ENCODE peak calls at places on chromosomes 1 and 21, in ten cellular contexts. One of them, this sample, is unnamed.

GRCh38 chr1:5994713-5995621 is 2.7 kb upstream of the NPHP4 start:
- DNase-seq in breast epithelium: no peak
- DNase-seq in CD8-positive, alpha-beta T cell: peak; percentile 84
- DNase-seq in upper lobe of right lung: peak; percentile 51
- DNase-seq in A549: no peak
- DNase-seq in PC-3: no peak
- DNase-seq in esophagus muscularis mucosa: no peak
- DNase-seq in K562: no peak
- DNase-seq in mesenchymal stem cell: no peak
- DNase-seq in neural progenitor cell: no peak
- DNase-seq in this sample: no peak

GRCh38 chr1:218886472-218886871 is 287.2 kb upstream of the LYPLAL1 start:
- DNase-seq in mesenchymal stem cell: no peak
- DNase-seq in esophagus muscularis mucosa: no peak
- DNase-seq in upper lobe of right lung: no peak
- DNase-seq in neural progenitor cell: no peak
- DNase-seq in PC-3: peak; percentile 84
- DNase-seq in A549: no peak
- DNase-seq in K562: no peak
- DNase-seq in breast epithelium: no peak
- DNase-seq in CD8-positive, alpha-beta T cell: no peak
- DNase-seq in this sample: peak; percentile 28

GRCh38 chr21:27152996-27153395 is 186.1 kb upstream of the ADAMTS5 start:
- DNase-seq in mesenchymal stem cell: no peak
- DNase-seq in A549: no peak
- DNase-seq in CD8-positive, alpha-beta T cell: no peak
- DNase-seq in esophagus muscularis mucosa: no peak
- DNase-seq in upper lobe of right lung: no peak
- DNase-seq in PC-3: no peak
- DNase-seq in K562: no peak
- DNase-seq in neural progenitor cell: no peak
- DNase-seq in breast epithelium: no peak
- DNase-seq in this sample: no peak

GRCh38 chr1:63775418-63776127 is 1.8 kb downstream of the ROR1 start:
- DNase-seq in A549: no peak
- DNase-seq in neural progenitor cell: no peak
- DNase-seq in esophagus muscularis mucosa: no peak
- DNase-seq in breast epithelium: no peak
- DNase-seq in upper lobe of right lung: no peak
- DNase-seq in mesenchymal stem cell: no peak
- DNase-seq in K562: no peak
- DNase-seq in PC-3: peak; percentile 44
- DNase-seq in CD8-positive, alpha-beta T cell: no peak
- DNase-seq in this sample: no peak

GRCh38 chr1:89632213-89633102 is 462 bp upstream of the LRRC8C start:
- DNase-seq in CD8-positive, alpha-beta T cell: peak; percentile 96
- DNase-seq in PC-3: peak; percentile 74
- DNase-seq in A549: peak; percentile 69
- DNase-seq in upper lobe of right lung: peak; percentile 93
- DNase-seq in esophagus muscularis mucosa: no peak
- DNase-seq in mesenchymal stem cell: peak; percentile 80
- DNase-seq in neural progenitor cell: peak; percentile 89
- DNase-seq in K562: peak; percentile 87
- DNase-seq in breast epithelium: peak; percentile 61
- DNase-seq in this sample: peak; percentile 88

GRCh38 chr1:45608475-45609156 is 15.2 kb downstream of the CCDC17 start:
- DNase-seq in upper lobe of right lung: no peak
- DNase-seq in A549: no peak
- DNase-seq in breast epithelium: no peak
- DNase-seq in PC-3: no peak
- DNase-seq in esophagus muscularis mucosa: no peak
- DNase-seq in CD8-positive, alpha-beta T cell: no peak
- DNase-seq in neural progenitor cell: no peak
- DNase-seq in mesenchymal stem cell: no peak
- DNase-seq in K562: no peak
- DNase-seq in this sample: no peak

GRCh38 chr1:28370220-28371010 is 875 bp downstream of the PHACTR4 start:
- DNase-seq in K562: peak; percentile 42
- DNase-seq in breast epithelium: no peak
- DNase-seq in CD8-positive, alpha-beta T cell: no peak
- DNase-seq in A549: peak; percentile 47
- DNase-seq in neural progenitor cell: peak; percentile 65
- DNase-seq in mesenchymal stem cell: peak; percentile 67
- DNase-seq in upper lobe of right lung: no peak
- DNase-seq in esophagus muscularis mucosa: no peak
- DNase-seq in PC-3: peak; percentile 55
- DNase-seq in this sample: peak; percentile 16

GRCh38 chr1:221694109-221694508 is 47.8 kb downstream of the DUSP10 start:
- DNase-seq in CD8-positive, alpha-beta T cell: no peak
- DNase-seq in breast epithelium: no peak
- DNase-seq in A549: no peak
- DNase-seq in PC-3: no peak
- DNase-seq in esophagus muscularis mucosa: no peak
- DNase-seq in mesenchymal stem cell: no peak
- DNase-seq in neural progenitor cell: no peak
- DNase-seq in upper lobe of right lung: no peak
- DNase-seq in K562: no peak
- DNase-seq in this sample: no peak

GRCh38 chr1:41103761-41104160 is 82.2 kb upstream of the SLFNL1 start:
- DNase-seq in mesenchymal stem cell: no peak
- DNase-seq in A549: no peak
- DNase-seq in CD8-positive, alpha-beta T cell: no peak
- DNase-seq in breast epithelium: no peak
- DNase-seq in PC-3: no peak
- DNase-seq in upper lobe of right lung: no peak
- DNase-seq in neural progenitor cell: no peak
- DNase-seq in K562: no peak
- DNase-seq in esophagus muscularis mucosa: no peak
- DNase-seq in this sample: no peak

GRCh38 chr1:16073490-16074104 is at the start of gene FAM131C:
- DNase-seq in mesenchymal stem cell: no peak
- DNase-seq in neural progenitor cell: peak; percentile 82
- DNase-seq in K562: peak; percentile 80
- DNase-seq in A549: peak; percentile 46
- DNase-seq in CD8-positive, alpha-beta T cell: peak; percentile 59
- DNase-seq in upper lobe of right lung: no peak
- DNase-seq in PC-3: peak; percentile 54
- DNase-seq in esophagus muscularis mucosa: no peak
- DNase-seq in breast epithelium: no peak
- DNase-seq in this sample: no peak

GRCh38 chr1:33338495-33339211 is 17.8 kb upstream of the A3GALT2 start:
- DNase-seq in mesenchymal stem cell: peak; percentile 97
- DNase-seq in esophagus muscularis mucosa: no peak
- DNase-seq in neural progenitor cell: peak; percentile 94
- DNase-seq in K562: no peak
- DNase-seq in upper lobe of right lung: no peak
- DNase-seq in breast epithelium: no peak
- DNase-seq in CD8-positive, alpha-beta T cell: no peak
- DNase-seq in A549: no peak
- DNase-seq in PC-3: no peak
- DNase-seq in this sample: peak; percentile 72

GRCh38 chr1:33342041-33342723 is 21.3 kb upstream of the A3GALT2 start:
- DNase-seq in CD8-positive, alpha-beta T cell: no peak
- DNase-seq in PC-3: peak; percentile 96
- DNase-seq in K562: no peak
- DNase-seq in neural progenitor cell: peak; percentile 90
- DNase-seq in esophagus muscularis mucosa: peak; percentile 95
- DNase-seq in mesenchymal stem cell: peak; percentile 98
- DNase-seq in breast epithelium: peak; percentile 79
- DNase-seq in A549: peak; percentile 89
- DNase-seq in upper lobe of right lung: no peak
- DNase-seq in this sample: peak; percentile 58

GRCh38 chr1:33339413-33339812 is 18.5 kb upstream of the A3GALT2 start:
- DNase-seq in K562: no peak
- DNase-seq in A549: no peak
- DNase-seq in neural progenitor cell: peak; percentile 59
- DNase-seq in breast epithelium: no peak
- DNase-seq in mesenchymal stem cell: no peak
- DNase-seq in CD8-positive, alpha-beta T cell: no peak
- DNase-seq in PC-3: no peak
- DNase-seq in esophagus muscularis mucosa: no peak
- DNase-seq in upper lobe of right lung: no peak
- DNase-seq in this sample: no peak

GRCh38 chr1:33343539-33343938 is 22.6 kb upstream of the A3GALT2 start:
- DNase-seq in mesenchymal stem cell: peak; percentile 60
- DNase-seq in CD8-positive, alpha-beta T cell: no peak
- DNase-seq in A549: no peak
- DNase-seq in neural progenitor cell: no peak
- DNase-seq in upper lobe of right lung: no peak
- DNase-seq in K562: no peak
- DNase-seq in esophagus muscularis mucosa: no peak
- DNase-seq in breast epithelium: no peak
- DNase-seq in PC-3: no peak
- DNase-seq in this sample: no peak

DNA sequence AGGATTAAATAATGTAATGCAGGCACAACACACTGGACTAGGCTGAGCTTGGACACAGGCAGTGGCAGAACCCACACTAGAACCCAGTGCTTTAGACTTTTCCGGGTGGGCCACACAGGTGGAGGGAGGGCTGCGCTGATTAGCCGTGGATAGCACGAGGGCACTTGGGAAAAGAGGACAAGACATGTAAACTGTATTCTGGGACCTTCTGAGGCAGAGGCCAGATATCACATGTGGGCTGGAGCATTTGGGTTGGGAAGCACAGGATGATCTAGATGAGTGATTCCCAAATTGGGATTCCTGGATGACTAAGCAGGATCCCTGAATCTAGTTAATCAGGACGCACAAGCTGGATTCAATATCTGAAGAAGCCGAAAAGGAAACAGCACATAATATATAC is 20.3 kb upstream of the A3GALT2 start:
- DNase-seq in breast epithelium: no peak
- DNase-seq in K562: no peak
- DNase-seq in neural progenitor cell: no peak
- DNase-seq in PC-3: peak; percentile 33
- DNase-seq in upper lobe of right lung: no peak
- DNase-seq in mesenchymal stem cell: no peak
- DNase-seq in esophagus muscularis mucosa: no peak
- DNase-seq in A549: no peak
- DNase-seq in CD8-positive, alpha-beta T cell: no peak
- DNase-seq in this sample: no peak
- H3K4me3 ChIP-seq in breast epithelium: peak overlapping the region; percentile 26
- H3K4me3 ChIP-seq in K562: no peak overlapping the region
- H3K4me3 ChIP-seq in neural progenitor cell: no peak overlapping the region
- H3K4me3 ChIP-seq in PC-3: peak overlapping the region; percentile 36
- H3K4me3 ChIP-seq in upper lobe of right lung: no peak overlapping the region
- H3K4me3 ChIP-seq in mesenchymal stem cell: no peak overlapping the region
- H3K4me3 ChIP-seq in esophagus muscularis mucosa: peak overlapping the region; percentile 47
- H3K4me3 ChIP-seq in A549: no peak overlapping the region
- H3K4me3 ChIP-seq in CD8-positive, alpha-beta T cell: no peak overlapping the region
- H3K4me3 ChIP-seq in this sample: no peak overlapping the region

DNA sequence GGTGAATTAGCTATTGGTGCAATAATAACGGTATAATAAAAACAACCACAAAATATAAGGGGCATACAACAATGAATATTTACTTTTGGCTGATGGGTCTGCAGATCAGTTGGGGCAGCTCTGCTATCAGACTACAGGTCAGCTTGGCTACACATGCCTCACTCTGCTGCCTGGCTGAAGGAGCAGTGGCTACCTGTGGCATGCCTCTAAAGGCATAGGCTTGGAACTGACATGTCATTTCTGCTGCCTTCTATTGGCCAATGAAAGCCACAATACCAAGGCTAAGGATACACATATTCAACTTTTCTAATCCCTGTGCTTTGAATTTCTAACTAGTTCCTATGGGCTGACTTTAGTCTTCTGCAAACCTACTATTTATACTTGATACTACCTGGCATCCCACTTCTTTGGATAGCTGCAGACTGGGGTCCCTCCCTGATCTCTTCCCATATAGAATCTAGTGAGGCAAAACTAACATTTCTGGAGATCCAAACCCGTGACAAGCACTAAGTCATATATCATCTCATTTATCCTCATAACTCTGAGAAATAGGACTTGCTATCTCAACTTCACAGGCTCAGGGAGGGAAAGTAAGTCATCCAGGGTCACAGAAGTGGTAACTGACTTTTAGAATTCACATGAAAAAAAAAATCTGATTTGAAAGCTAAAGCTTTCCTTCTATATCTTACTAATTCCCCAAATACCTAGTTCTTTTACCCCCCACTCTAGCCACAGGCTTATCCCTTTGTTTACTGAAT is 19.2 kb upstream of the SYDE2 start:
- DNase-seq in CD8-positive, alpha-beta T cell: no peak
- DNase-seq in upper lobe of right lung: no peak
- DNase-seq in A549: no peak
- DNase-seq in PC-3: no peak
- DNase-seq in breast epithelium: no peak
- DNase-seq in neural progenitor cell: no peak
- DNase-seq in esophagus muscularis mucosa: no peak
- DNase-seq in K562: peak; percentile 47
- DNase-seq in mesenchymal stem cell: no peak
- DNase-seq in this sample: no peak
- H3K27ac ChIP-seq in CD8-positive, alpha-beta T cell: no peak overlapping the region
- H3K27ac ChIP-seq in upper lobe of right lung: no peak overlapping the region
- H3K27ac ChIP-seq in A549: no peak overlapping the region
- H3K27ac ChIP-seq in PC-3: no peak overlapping the region
- H3K27ac ChIP-seq in breast epithelium: no peak overlapping the region
- H3K27ac ChIP-seq in neural progenitor cell: no peak overlapping the region
- H3K27ac ChIP-seq in esophagus muscularis mucosa: peak overlapping the region; percentile 78
- H3K27ac ChIP-seq in K562: no peak overlapping the region
- H3K27ac ChIP-seq in mesenchymal stem cell: no peak overlapping the region
- H3K27ac ChIP-seq in this sample: no peak overlapping the region

DNA sequence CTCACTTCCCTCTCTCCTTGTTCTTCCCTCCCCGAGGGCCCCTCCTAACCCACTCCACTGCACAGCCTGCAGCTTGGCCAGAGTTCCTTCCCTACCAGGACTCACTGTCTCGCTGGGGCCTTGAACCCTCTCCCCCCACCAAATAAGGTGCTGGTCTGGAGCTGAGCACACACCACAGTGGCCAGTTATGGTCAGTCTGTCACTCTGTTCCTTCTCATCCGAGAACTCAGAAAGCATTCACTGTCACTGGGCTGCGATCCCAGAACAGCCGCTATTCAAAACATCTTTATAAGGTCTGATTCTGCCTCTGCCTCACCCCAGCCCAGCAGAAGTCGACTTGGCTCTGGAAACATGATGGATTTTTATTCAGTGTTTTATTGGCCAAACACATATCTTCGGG is 19.8 kb upstream of the LBR start:
- DNase-seq in esophagus muscularis mucosa: no peak
- DNase-seq in breast epithelium: no peak
- DNase-seq in CD8-positive, alpha-beta T cell: peak; percentile 25
- DNase-seq in A549: no peak
- DNase-seq in mesenchymal stem cell: no peak
- DNase-seq in upper lobe of right lung: peak; percentile 36
- DNase-seq in PC-3: no peak
- DNase-seq in K562: no peak
- DNase-seq in neural progenitor cell: no peak
- DNase-seq in this sample: no peak
- H3K4me1 ChIP-seq in esophagus muscularis mucosa: peaks cover 88% of the 10 kb centered on the region
- H3K4me1 ChIP-seq in breast epithelium: peaks cover 8% of the 10 kb centered on the region
- H3K4me1 ChIP-seq in CD8-positive, alpha-beta T cell: peaks cover 35% of the 10 kb centered on the region
- H3K4me1 ChIP-seq in A549: peaks cover 31% of the 10 kb centered on the region
- H3K4me1 ChIP-seq in mesenchymal stem cell: peaks cover 38% of the 10 kb centered on the region
- H3K4me1 ChIP-seq in upper lobe of right lung: peaks cover 43% of the 10 kb centered on the region
- H3K4me1 ChIP-seq in PC-3: peaks cover 52% of the 10 kb centered on the region
- H3K4me1 ChIP-seq in K562: peaks cover 28% of the 10 kb centered on the region
- H3K4me1 ChIP-seq in neural progenitor cell: peaks cover 9% of the 10 kb centered on the region
- H3K4me1 ChIP-seq in this sample: no peaks in the 10 kb centered on the region

DNA sequence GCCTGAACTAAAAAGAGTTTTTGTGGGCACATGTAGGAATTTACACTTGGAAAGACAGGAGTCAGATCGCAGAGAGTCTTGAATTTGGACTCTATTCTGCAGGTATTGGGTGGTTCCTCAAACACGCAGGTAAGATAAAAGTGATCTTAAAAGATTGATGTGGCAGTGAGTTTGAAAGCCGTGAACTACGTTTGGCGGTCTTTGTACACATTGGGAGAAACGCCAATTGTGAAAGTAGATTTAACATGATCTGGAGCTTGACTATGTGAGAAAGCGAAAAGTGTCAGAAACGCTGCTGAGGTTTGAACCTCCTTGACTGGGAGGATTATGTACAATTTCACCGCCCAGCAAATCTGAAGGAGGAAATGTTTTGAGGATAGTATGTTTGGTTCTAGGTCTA is 1.5 kb upstream of the PPP2R5A start:
- DNase-seq in PC-3: peak; percentile 20
- DNase-seq in upper lobe of right lung: no peak
- DNase-seq in CD8-positive, alpha-beta T cell: no peak
- DNase-seq in neural progenitor cell: no peak
- DNase-seq in esophagus muscularis mucosa: no peak
- DNase-seq in breast epithelium: no peak
- DNase-seq in mesenchymal stem cell: no peak
- DNase-seq in K562: no peak
- DNase-seq in A549: no peak
- DNase-seq in this sample: no peak
- H3K4me3 ChIP-seq in PC-3: peak overlapping the region; percentile 72
- H3K4me3 ChIP-seq in upper lobe of right lung: peak overlapping the region; percentile 86
- H3K4me3 ChIP-seq in CD8-positive, alpha-beta T cell: peak overlapping the region; percentile 88
- H3K4me3 ChIP-seq in neural progenitor cell: peak overlapping the region; percentile 91
- H3K4me3 ChIP-seq in esophagus muscularis mucosa: peak overlapping the region; percentile 78
- H3K4me3 ChIP-seq in breast epithelium: no peak overlapping the region
- H3K4me3 ChIP-seq in mesenchymal stem cell: no peak overlapping the region
- H3K4me3 ChIP-seq in K562: peak overlapping the region; percentile 86
- H3K4me3 ChIP-seq in A549: peak overlapping the region; percentile 57
- H3K4me3 ChIP-seq in this sample: no peak overlapping the region

This sample was measured in heart right ventricle.